ENCODE peak calls at places on chromosome 16, in seven cellular contexts. U is prostate gland, K is A549, L is ovary, B is stomach, X is IMR-90, F is spleen. D is an unnamed sample.

GRCh38 chr16:15653227-15653626 is 3.2 kb downstream of the NDE1 start:
- DNase-seq in U (peak), K (no peak), L (no peak), B (no peak), X (peak), F (no peak), D (peak)

GRCh38 chr16:23670137-23670776 is 8.4 kb upstream of the PLK1 start:
- DNase-seq in U (no peak), K (no peak), L (no peak), B (no peak), X (peak), F (no peak), D (peak)

GRCh38 chr16:75644240-75645012 is 3.0 kb downstream of the KARS1 start:
- DNase-seq in U (no peak), K (no peak), L (no peak), B (no peak), X (no peak), F (no peak), D (no peak)

GRCh38 chr16:73047221-73047535 is 750 bp downstream of the ZFHX3 start:
- DNase-seq in U (no peak), K (no peak), L (no peak), B (no peak), X (peak), F (no peak), D (no peak)

GRCh38 chr16:4053663-4054479 is 62.4 kb downstream of the ADCY9 start:
- DNase-seq in U (peak), K (no peak), L (peak), B (peak), X (peak), F (peak), D (peak)

GRCh38 chr16:48350716-48351115 is 34.5 kb downstream of the SIAH1 start:
- DNase-seq in U (no peak), K (no peak), L (no peak), B (no peak), X (no peak), F (no peak), D (no peak)

GRCh38 chr16:15950167-15950854 is 895 bp downstream of the ABCC1 start:
- DNase-seq in U (peak), K (no peak), L (peak), B (peak), X (peak), F (no peak), D (peak)

GRCh38 chr16:74275031-74275636 is 21.5 kb upstream of the PSMD7 start:
- DNase-seq in U (no peak), K (peak), L (no peak), B (no peak), X (peak), F (no peak), D (no peak)

GRCh38 chr16:55029509-55029908 is 98.8 kb downstream of the IRX5 start:
- DNase-seq in U (no peak), K (no peak), L (no peak), B (no peak), X (no peak), F (no peak), D (no peak)

DNA sequence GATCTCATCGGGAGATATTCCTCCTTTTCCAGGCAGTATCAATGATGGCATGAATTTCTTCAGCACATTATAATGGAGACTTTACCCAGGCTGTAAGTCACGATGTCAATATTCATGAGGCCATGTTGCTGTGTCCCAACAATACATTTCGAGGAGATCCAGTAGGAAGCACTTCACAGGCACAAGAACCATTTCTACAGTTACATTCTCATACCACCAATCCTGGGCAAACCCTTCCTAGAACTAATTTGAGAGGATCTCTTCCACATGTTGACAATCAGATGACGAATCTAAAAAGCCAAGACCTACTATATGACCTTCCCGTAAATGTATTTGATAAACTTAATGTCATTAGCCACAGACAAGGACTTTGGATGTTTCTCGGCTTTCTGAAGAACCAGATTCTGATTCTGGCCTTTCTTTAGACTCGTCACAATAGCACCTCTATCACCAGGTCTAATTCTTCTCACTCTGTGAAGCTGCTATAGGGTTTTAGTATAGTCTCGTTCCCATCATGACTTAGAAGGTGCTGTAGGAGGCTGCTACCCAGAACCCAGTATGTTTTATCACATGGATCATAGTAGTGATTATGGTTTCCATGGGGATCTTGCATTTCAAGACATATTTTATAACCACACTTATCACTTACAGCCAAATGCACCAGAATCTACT is 40.2 kb downstream of the C16orf87 start:
- DNase-seq in U (no peak), K (no peak), L (no peak), B (no peak), X (no peak), F (no peak), D (no peak)
- TF ChIP-seq POLR2A in U (no peak), K (no peak), L (no peak), B (no peak), X (no peak), F (no peak), D (no peak)

DNA sequence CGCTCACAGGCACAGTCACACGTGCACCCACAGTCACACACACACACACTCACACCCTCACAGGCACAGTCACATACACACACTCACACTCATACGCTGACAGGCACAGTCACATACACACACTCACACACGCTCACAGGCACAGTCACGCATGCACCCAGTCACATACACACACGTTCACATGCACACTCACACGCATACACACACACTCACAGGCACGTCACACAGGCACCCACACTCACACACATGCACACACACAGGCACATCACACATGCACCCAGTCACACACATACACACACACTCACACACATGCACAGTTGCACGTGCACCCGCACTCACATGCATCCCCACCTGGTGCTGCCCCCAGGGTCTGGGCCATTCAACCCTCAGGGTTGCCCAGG is 46.1 kb upstream of the CBFA2T3 start:
- DNase-seq in U (no peak), K (no peak), L (no peak), B (no peak), X (no peak), F (peak), D (no peak)
- H3K4me3 ChIP-seq in U (no peak), K (no peak), L (no peak), B (no peak), X (no peak), F (no peak), D (no peak)

GRCh38 chr16:70724146-70725023 is 38.5 kb upstream of the MTSS2 start:
- DNase-seq in U (no peak), K (no peak), L (no peak), B (no peak), X (no peak), F (no peak), D (no peak)
- TF ChIP-seq POLR2A in U (no peak), K (no peak), L (no peak), B (no peak), X (no peak), F (no peak), D (no peak)

GRCh38 chr16:51420247-51420646 is 269.2 kb upstream of the SALL1 start:
- DNase-seq in U (no peak), K (no peak), L (no peak), B (no peak), X (no peak), F (no peak), D (no peak)

GRCh38 chr16:51416921-51417320 is 265.9 kb upstream of the SALL1 start:
- DNase-seq in U (no peak), K (no peak), L (no peak), B (no peak), X (peak), F (no peak), D (no peak)

GRCh38 chr16:51419768-51420167 is 268.7 kb upstream of the SALL1 start:
- DNase-seq in U (no peak), K (no peak), L (no peak), B (no peak), X (no peak), F (no peak), D (no peak)

DNA sequence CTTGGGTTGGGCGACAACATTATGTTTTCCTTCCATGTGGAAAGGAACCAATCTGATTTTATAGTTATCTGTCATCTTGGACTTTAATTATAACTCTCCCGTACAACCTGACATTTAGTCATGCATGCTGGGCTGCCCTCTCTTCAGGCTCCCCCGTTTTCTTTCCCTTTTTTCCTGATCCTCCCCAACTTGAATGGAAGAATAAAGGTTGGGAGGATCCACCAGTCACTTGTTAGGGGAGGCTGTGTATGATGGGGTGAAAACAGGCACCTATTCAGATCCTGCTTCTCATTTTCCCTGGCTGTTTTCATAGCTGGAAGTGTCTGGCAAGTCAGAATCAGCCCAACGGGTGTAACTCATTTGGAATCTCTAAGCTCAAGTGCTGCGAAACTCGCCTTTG is 267.2 kb upstream of the SALL1 start:
- DNase-seq in U (no peak), K (no peak), L (no peak), B (no peak), X (no peak), F (no peak), D (no peak)
- H3K4me3 ChIP-seq in U (no peak), K (no peak), L (no peak), B (no peak), X (no peak), F (no peak), D (no peak)

DNA sequence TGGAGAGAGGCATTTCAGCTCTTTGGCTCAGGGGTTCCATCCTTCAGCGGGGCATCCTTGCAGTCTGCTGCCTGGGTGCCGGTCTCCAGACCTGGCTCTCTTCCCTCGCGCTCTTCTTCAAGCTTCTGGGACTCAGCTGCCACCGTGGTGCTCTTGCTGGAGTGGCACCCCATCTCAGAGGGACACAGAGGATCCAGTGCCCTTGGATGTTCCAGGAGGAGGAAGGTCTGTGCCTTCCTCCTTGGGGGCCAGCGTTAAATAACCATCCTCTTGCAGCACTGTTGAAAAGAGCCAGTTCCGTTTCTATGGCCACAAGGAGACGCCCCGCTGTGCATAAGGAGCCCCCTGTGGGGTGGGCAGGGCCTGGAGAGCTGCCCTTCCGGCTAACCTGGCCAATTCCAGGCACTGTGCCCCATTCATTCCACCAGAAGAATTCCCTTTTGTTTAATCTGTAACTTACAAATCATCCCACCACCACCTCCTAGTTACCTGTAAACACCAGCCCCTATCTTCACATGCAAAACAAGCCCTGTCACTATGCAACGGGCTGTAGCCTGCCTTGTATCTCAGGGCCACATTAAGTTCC is 8.6 kb downstream of the CHD9NB start:
- DNase-seq in U (peak), K (no peak), L (peak), B (no peak), X (no peak), F (no peak), D (no peak)
- TF ChIP-seq POLR2A in U (peak), K (no peak), L (no peak), B (no peak), X (no peak), F (no peak), D (no peak)